ENCODE peak calls at places on chromosomes 7 and 10, in nine cellular contexts. Q is Caco-2, R is hepatocyte, D is neuronal stem cell, H is heart right ventricle, L is mucosa of descending colon, U is endodermal cell, E is cardiac muscle cell, Y is MM.1S. I is an unnamed sample. For H3K9me3, the result is how much of the 10 kb centered on the place peaks cover.

GRCh38 chr7:77217474-77218185 is 18.0 kb upstream of the FGL2 start:
- DNase-seq in Q (no peak), R (no peak), D (no peak), H (no peak), L (no peak), U (no peak), E (no peak), Y (no peak), I (no peak)

GRCh38 chr7:69843653-69844052 is 245.4 kb downstream of the AUTS2 start:
- DNase-seq in Q (no peak), R (no peak), D (no peak), H (no peak), L (no peak), U (no peak), E (no peak), Y (no peak), I (no peak)

GRCh38 chr10:8416192-8416701 is 361.8 kb downstream of the GATA3 start:
- DNase-seq in Q (peak), R (no peak), D (no peak), H (no peak), L (no peak), U (no peak), E (peak), Y (peak), I (no peak)

GRCh38 chr7:15104411-15105092 is 202.0 kb upstream of the DGKB start:
- DNase-seq in Q (no peak), R (no peak), D (peak), H (no peak), L (no peak), U (no peak), E (no peak), Y (no peak), I (peak)

GRCh38 chr7:18978108-18978495 is 139.3 kb downstream of the TWIST1 start:
- DNase-seq in Q (no peak), R (no peak), D (no peak), H (no peak), L (no peak), U (no peak), E (no peak), Y (no peak), I (no peak)

GRCh38 chr7:3636131-3636860 is 335.2 kb downstream of the SDK1 start:
- DNase-seq in Q (no peak), R (no peak), D (no peak), H (no peak), L (no peak), U (no peak), E (no peak), Y (no peak), I (no peak)

GRCh38 chr10:103767756-103768155 is 87.6 kb downstream of the SH3PXD2A start:
- DNase-seq in Q (no peak), R (no peak), D (no peak), H (no peak), L (no peak), U (no peak), E (no peak), Y (no peak), I (no peak)

GRCh38 chr10:34666008-34666700 is 148.9 kb downstream of the PARD3 start:
- DNase-seq in Q (peak), R (peak), D (peak), H (no peak), L (peak), U (peak), E (peak), Y (peak), I (peak)

GRCh38 chr7:13262929-13263530 is 575.6 kb downstream of the ARL4A start:
- DNase-seq in Q (peak), R (peak), D (peak), H (no peak), L (no peak), U (no peak), E (peak), Y (peak), I (peak)

GRCh38 chr10:11325817-11326216 is 285.6 kb downstream of the USP6NL start:
- DNase-seq in Q (peak), R (no peak), D (no peak), H (no peak), L (no peak), U (no peak), E (no peak), Y (no peak), I (no peak)

GRCh38 chr10:63664341-63664885 is 143.2 kb downstream of the REEP3 start:
- DNase-seq in Q (peak), R (no peak), D (no peak), H (no peak), L (no peak), U (no peak), E (no peak), Y (no peak), I (no peak)

DNA sequence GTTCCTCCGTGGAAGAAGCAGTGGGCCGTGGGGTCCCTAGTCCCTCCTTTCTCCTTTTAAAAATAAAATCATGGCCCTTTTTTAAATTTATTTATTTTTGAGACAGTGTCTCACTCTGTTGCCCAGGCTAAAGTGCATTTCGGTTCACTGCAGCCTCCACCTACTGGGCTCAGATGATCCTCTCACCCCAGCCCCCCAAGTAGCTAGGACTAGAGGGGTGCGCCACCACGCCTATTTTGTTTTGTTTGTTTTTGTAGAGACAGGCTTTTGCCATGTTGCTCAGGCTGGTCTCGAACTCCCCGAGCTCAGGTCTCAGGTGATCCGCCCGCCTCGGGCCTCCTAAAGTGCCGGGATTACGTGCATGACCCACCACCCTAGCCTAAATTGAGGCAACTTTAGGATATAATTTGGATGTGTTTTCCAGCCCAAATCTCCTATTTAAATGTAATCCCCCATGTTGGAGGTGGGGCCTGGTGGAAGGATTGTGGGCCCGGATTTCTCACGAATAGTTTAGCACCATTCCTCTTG is 796 bp downstream of the ZNF736 start:
- DNase-seq in Q (no peak), R (no peak), D (no peak), H (no peak), L (no peak), U (no peak), E (no peak), Y (no peak), I (no peak)
- H3K9me3 ChIP-seq in Q (under half), R (under half), D (under half), H (under half), L (under half), U (under half), E (under half), Y (under half), I (under half)

DNA sequence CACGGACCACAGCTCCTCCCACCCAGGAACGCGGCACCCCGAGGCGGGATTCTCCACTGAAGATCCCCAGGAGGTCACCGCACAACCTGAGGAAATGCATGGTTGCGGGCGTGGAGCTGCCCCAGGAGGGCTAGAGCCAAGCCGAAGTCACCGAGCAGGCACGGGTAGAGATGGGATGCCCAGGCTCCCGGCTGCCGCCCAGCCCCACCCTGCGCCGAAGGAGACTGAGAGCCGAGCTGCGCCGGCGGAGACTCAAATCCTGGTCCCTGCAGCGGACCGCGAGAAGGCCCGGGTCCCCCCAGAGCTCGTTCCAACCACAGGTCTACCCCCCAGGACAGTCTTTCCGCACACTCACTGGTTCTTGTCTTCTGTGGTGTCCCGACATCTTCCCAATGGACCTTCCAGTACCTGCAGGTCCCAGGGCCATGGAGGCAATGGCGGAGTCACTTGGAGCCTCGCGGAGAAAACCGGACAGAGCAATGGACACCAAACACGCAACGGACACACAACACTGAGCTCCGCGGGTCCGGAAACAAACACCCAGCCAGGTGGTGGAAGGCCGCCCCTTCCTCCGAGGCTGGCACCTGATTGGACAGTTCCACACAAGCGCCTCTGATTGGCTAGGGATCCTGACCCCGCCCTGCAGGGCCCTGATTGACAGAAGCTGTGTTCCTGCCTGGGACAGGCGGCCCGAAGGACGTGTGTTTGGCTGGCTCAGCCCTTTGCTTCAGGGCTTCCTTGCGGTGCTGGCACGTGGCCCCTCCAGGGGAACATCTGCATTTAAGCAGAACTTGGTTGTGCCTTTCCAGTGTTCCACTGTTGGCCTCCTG is 331.9 kb upstream of the NUPR2 start:
- DNase-seq in Q (no peak), R (no peak), D (no peak), H (no peak), L (no peak), U (no peak), E (no peak), Y (no peak), I (peak)
- H3K9me3 ChIP-seq in Q (under half), R (under half), D (under half), H (under half), L (half or more), U (half or more), E (under half), Y (under half), I (under half)

DNA sequence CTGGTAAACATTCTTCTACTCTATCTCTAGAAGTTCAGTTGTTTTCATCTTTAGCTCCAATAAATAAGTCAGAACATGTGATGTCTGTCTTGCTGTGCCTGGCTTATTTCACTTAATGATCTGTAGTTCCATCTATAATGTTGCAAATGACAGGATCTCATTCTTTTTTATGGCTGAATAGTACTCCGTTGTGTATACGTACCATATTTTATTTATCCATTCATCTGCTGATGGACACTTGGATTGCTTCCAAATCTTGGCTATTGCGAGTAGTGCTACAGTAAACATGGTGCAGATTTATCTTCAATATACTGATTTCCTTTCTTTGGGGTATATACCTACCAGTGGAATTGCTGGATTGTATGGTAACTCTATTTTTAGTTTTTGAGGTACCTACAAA is 124.4 kb downstream of the ZNF33B start:
- DNase-seq in Q (no peak), R (no peak), D (no peak), H (no peak), L (no peak), U (no peak), E (no peak), Y (no peak), I (no peak)
- H3K9me3 ChIP-seq in Q (under half), R (under half), D (under half), H (under half), L (half or more), U (half or more), E (under half), Y (under half), I (under half)

GRCh38 chr7:145919712-145920111 is 196.9 kb upstream of the CNTNAP2 start:
- DNase-seq in Q (no peak), R (no peak), D (no peak), H (no peak), L (no peak), U (no peak), E (no peak), Y (no peak), I (no peak)

GRCh38 chr7:145915679-145916078 is 200.9 kb upstream of the CNTNAP2 start:
- DNase-seq in Q (peak), R (peak), D (no peak), H (no peak), L (no peak), U (no peak), E (no peak), Y (no peak), I (no peak)

DNA sequence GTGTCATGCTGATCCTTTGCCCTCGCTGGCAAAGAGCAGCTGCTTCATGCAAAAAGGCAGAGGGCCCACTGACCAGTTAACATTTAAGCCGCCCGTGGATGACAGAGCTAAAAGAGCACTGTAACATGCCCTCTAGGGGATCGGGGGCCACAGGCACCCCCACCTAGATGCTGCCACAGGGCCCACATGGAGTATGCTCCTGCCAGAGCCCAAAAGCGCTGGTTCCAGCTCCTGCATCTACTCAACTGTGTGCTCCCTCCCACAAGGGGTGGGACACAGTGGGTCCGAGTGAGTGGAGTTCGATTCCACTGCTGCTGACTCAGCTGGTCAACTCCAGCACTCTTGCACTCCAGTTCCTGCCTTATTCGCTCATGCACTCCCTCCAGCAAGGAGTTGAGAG is 199.8 kb upstream of the CNTNAP2 start:
- DNase-seq in Q (no peak), R (no peak), D (no peak), H (no peak), L (no peak), U (no peak), E (no peak), Y (no peak), I (no peak)
- H3K9me3 ChIP-seq in Q (under half), R (under half), D (under half), H (under half), L (half or more), U (under half), E (under half), Y (under half), I (under half)

GRCh38 chr7:158730383-158731055 is 25.9 kb upstream of the NCAPG2 start:
- DNase-seq in Q (no peak), R (no peak), D (no peak), H (no peak), L (no peak), U (no peak), E (no peak), Y (no peak), I (no peak)
- H3K9me3 ChIP-seq in Q (under half), R (under half), D (under half), H (under half), L (under half), U (under half), E (under half), Y (under half), I (under half)

DNA sequence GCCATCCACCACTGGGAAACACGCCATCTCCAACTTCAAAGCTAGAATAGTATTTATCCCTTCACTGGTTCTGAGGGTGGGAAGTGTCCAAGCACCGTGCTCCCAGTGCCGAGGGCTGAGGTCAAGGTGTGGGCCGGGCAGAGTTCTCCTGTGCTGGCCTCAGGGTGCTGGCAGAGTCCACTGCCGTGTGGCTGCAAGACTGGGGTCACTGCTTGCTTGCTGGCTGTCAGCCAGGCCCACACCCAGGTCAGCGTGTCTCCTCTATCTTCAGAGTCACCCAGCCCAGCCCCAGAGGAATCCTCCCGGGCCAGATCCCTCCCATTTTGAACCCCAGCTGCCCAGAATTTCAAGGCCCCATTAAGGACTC is 45.4 kb upstream of the PPP2R2D start:
- DNase-seq in Q (no peak), R (no peak), D (no peak), H (no peak), L (no peak), U (peak), E (no peak), Y (no peak), I (no peak)
- H3K9me3 ChIP-seq in Q (under half), R (under half), D (under half), H (under half), L (under half), U (under half), E (under half), Y (under half), I (under half)

DNA sequence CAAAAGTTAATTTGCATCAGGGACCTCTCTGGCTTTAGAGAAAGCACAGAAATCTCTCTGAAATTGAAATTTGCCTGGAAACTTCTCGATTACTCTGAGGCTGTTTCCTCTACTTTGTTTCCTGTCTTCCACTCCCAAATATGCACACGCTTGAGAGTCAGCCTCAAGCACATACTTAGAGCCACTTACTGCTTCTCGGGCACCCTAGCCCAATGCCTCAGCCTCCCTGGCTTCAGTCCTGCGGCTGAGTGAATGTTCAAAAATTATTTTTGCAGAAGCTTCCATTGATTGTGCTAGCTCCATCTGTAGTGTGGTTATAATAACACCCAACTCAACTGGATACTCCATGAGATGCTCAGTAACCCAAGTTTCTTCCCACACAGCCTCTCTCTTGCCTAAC is 1.7 kb upstream of the GALNT17 start:
- DNase-seq in Q (no peak), R (no peak), D (no peak), H (no peak), L (no peak), U (no peak), E (peak), Y (no peak), I (no peak)
- H3K9me3 ChIP-seq in Q (under half), R (under half), D (under half), H (under half), L (under half), U (under half), E (under half), Y (under half), I (under half)

GRCh38 chr10:42419789-42420188 is 218.6 kb downstream of the ZNF33B start:
- DNase-seq in Q (no peak), R (no peak), D (no peak), H (no peak), L (no peak), U (no peak), E (no peak), Y (no peak), I (no peak)
- H3K9me3 ChIP-seq in Q (under half), R (under half), D (under half), H (under half), L (under half), U (half or more), E (under half), Y (under half), I (under half)

DNA sequence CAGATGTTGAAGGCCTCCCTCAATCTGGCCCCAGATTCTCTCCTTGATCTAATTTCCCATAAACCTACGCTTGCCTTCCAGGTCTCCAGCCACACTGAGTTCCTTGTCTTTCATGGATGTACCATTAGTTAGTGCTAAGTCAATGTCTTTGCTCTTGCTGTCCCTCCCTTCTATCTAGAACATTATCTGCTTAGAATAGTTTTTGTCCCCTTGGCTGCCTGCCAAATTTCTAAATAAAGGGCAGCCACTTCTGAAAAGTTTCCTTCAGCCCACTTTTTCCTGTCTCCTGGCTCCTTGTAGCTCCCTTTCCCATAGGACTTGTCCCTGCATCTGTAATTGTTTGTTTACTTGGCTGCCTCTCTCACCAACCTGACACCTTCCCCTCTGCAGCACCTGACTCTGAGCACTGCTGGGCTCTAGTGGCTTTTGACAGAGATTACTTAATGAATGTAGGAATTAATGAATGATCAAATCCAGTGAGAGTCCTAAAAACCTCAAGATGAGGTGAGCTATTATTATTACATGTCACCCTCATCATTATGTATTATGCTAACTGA is 58.3 kb downstream of the CXCL12 start:
- DNase-seq in Q (no peak), R (no peak), D (no peak), H (no peak), L (no peak), U (no peak), E (peak), Y (no peak), I (no peak)
- H3K9me3 ChIP-seq in Q (under half), R (under half), D (under half), H (under half), L (under half), U (under half), E (under half), Y (under half), I (under half)

GRCh38 chr7:157483971-157484410 is 147.2 kb downstream of the DNAJB6 start:
- DNase-seq in Q (no peak), R (no peak), D (no peak), H (no peak), L (no peak), U (peak), E (no peak), Y (no peak), I (no peak)
- H3K9me3 ChIP-seq in Q (under half), R (under half), D (under half), H (under half), L (under half), U (half or more), E (under half), Y (under half), I (under half)

I was measured in SK-N-SH.